ENCODE peak calls at places on chromosomes 3 and 15, in four cellular contexts. X, V, S and Z are unnamed samples.

GRCh38 chr3:134711284-134711683 is 60.5 kb upstream of the KY start:
- DNase-seq in S (no peak), V (no peak), X (no peak), Z (no peak)

GRCh38 chr3:63993653-63994079 is 29.6 kb downstream of the PSMD6 start:
- DNase-seq in X (peak; percentile 47), S (peak; percentile 69), V (peak; percentile 90), Z (peak; percentile 56)

GRCh38 chr3:187401861-187402260 is 33.7 kb downstream of the RTP4 start:
- DNase-seq in V (no peak), S (no peak), X (no peak), Z (no peak)

GRCh38 chr15:25501828-25502446 is 63.1 kb upstream of the UBE3A start:
- DNase-seq in S (peak; percentile 58), X (no peak), V (peak; percentile 68), Z (no peak)

GRCh38 chr15:66935121-66935520 is 130.3 kb upstream of the SMAD3 start:
- DNase-seq in S (no peak), X (no peak), V (peak; percentile 20), Z (no peak)

GRCh38 chr3:110106805-110107204 is 769.5 kb upstream of the DPPA4 start:
- DNase-seq in X (no peak), S (no peak), V (no peak), Z (no peak)

GRCh38 chr3:119669906-119670570 is 7.2 kb downstream of the COX17 start:
- DNase-seq in X (no peak), V (no peak), S (no peak), Z (no peak)

GRCh38 chr3:150129181-150129580 is 158.5 kb upstream of the PFN2 start:
- DNase-seq in S (no peak), X (no peak), V (no peak), Z (no peak)

GRCh38 chr15:76802411-76802810 is 102.7 kb downstream of the SCAPER start:
- DNase-seq in S (no peak), X (no peak), V (no peak), Z (no peak)

GRCh38 chr3:141074529-141074928 is 23.4 kb downstream of the SPSB4 start:
- DNase-seq in X (no peak), S (no peak), V (peak; percentile 89), Z (no peak)

GRCh38 chr3:35404571-35404970 is 234.8 kb upstream of the ARPP21 start:
- DNase-seq in V (no peak), X (no peak), S (no peak), Z (no peak)

GRCh38 chr3:166582231-166582630 is 745.0 kb upstream of the BCHE start:
- DNase-seq in V (no peak), X (no peak), S (no peak), Z (no peak)

GRCh38 chr3:15629860-15630597 is 28.5 kb downstream of the BTD start:
- DNase-seq in S (peak; percentile 87), V (peak; percentile 73), X (no peak), Z (peak; percentile 58)

GRCh38 chr3:190728574-190729246 is 133.8 kb downstream of the GMNC start:
- DNase-seq in S (no peak), V (no peak), X (no peak), Z (no peak)

GRCh38 chr3:27219127-27219860 is 149.9 kb downstream of the NEK10 start:
- DNase-seq in V (no peak), S (no peak), X (no peak), Z (no peak)

GRCh38 chr3:196620228-196620627 is 19.3 kb upstream of the NRROS start:
- DNase-seq in S (no peak), X (no peak), V (no peak), Z (no peak)

DNA sequence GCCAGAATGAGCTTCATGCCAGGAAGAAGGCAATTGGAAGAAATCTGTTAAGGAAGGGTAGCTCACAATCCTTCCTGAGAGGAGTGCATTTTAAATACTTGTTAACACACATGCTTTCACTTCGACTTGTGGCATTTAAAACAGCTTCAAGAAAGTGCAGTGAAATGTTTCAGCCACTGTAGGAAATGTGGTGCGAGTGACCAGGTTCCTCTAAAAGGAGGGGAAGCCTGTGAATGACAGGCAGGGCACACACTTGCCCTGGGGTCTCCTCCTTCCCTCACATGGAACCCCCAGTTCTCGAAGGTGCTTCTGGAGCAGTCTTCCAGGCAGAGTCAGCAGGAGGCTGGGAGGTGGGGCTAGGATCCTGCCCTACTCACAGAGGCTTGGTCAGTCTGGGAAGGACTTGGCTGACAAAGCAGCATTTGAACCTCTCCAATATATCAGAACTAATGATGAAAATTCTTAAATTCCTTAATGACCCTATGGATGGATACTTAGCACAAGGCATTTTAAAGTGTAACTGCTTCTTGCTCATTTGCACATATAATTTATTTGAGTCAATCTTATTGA is 358.6 kb downstream of the CHST2 start:
- DNase-seq in X (no peak), S (no peak), V (peak; percentile 57), Z (no peak)
- TF ChIP-seq CTCF in X (no peak), S (no peak), V (no peak), Z (no peak)

DNA sequence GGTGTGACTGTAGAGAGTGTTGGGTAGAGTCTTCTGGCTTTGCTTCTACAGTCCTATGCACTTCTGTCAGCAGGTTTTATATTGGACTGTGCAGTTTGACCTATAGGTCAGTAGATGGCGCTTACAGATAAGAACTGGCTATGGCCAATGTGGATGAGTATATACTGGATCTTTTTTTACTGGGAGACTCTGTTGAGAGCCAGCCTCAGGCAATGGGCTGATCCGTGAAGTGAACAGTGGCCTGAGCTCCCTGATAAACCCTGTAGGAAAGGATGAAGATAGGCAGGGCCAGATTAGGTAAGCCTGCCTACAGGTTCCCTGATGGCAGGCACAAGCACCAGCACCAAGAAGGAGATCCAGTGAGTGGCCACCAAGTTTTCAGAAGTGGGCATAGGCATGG is 325.9 kb upstream of the SGO1 start:
- DNase-seq in X (peak; percentile 3), V (peak; percentile 73), S (peak; percentile 62), Z (peak; percentile 12)
- TF ChIP-seq CTCF in X (peak; percentile 71), V (peak; percentile 78), S (peak; percentile 92), Z (peak; percentile 39)

DNA sequence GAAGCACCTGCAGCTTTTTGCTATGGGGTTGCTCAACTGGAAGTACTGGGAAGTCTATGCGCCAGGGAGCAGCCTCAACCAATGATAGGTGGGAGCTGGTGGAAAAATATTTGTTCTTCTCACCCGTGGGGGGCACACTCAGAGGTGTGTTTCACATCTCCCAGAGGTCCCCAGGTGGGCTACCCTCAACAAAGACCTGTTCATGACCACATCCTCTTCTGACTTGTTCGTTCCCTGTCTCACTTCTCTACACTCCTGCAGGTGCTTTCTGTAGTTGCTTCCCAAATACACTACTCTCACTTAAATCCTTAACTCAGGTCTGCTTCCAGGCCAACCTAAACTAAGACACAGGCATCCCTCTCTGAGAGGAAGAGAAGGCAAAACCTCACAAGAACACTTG is 3.7 kb downstream of the CAMP start:
- DNase-seq in X (no peak), V (no peak), S (peak; percentile 85), Z (no peak)
- TF ChIP-seq CTCF in X (no peak), V (no peak), S (no peak), Z (no peak)

GRCh38 chr3:51141573-51141972 is 243.5 kb upstream of the MANF start:
- DNase-seq in X (no peak), V (no peak), S (no peak), Z (no peak)
- TF ChIP-seq CTCF in X (peak; percentile 2), V (peak; percentile 63), S (peak; percentile 28), Z (no peak)

GRCh38 chr3:32780735-32781210 is 37.0 kb upstream of the TRIM71 start:
- DNase-seq in S (no peak), X (no peak), V (peak; percentile 99), Z (peak; percentile 68)

GRCh38 chr3:32778389-32778788 is 39.4 kb upstream of the TRIM71 start:
- DNase-seq in S (no peak), V (no peak), X (no peak), Z (no peak)

GRCh38 chr3:32780071-32780734 is 37.6 kb upstream of the TRIM71 start:
- DNase-seq in X (no peak), S (no peak), V (no peak), Z (no peak)

GRCh38 chr3:32782417-32782816 is 35.4 kb upstream of the TRIM71 start:
- DNase-seq in V (peak; percentile 52), S (no peak), X (no peak), Z (no peak)

GRCh38 chr3:32781211-32781968 is 36.4 kb upstream of the TRIM71 start:
- DNase-seq in X (no peak), V (peak; percentile 97), S (peak; percentile 80), Z (peak; percentile 89)
- TF ChIP-seq CTCF in X (peak; percentile 81), V (peak; percentile 91), S (peak; percentile 87), Z (peak; percentile 79)

GRCh38 chr3:159654183-159655134 is 334.2 kb upstream of the IL12A start:
- DNase-seq in V (no peak), S (no peak), X (no peak), Z (no peak)
- TF ChIP-seq CTCF in V (no peak), S (no peak), X (no peak), Z (no peak)

DNA sequence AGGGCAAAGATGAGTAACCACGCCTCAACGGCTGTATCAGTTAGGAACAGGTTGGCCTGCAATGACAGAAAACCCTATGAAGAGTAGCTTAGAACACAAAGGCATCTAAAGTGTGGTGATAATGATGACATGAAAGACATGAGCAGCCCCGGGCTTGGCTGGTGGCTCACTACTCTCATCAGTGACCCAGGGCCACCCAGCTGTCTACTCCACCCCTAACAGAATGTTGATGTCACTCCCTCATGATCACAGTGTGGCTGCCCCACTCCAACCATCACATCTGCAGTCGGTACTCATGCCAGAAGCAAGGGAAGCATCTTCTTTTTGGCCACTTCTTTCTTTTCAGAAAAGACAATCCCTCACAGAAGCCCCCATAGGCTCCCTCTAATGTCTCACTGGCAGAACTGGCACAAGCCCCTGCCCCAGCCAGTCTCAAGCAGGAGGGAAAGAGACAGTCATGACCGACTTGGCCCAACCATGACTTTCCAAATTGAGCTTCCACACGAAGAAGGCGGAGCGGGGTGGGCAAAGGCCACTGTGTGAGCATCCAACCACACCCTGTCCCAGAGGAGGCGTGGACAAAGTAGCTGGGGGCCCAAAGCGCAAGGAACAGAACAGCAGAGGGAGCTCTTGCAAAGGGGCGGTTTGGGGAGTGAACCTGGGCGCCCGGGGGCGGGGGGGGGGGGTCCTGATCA is 72.0 kb upstream of the IQSEC1 start:
- DNase-seq in X (no peak), S (no peak), V (peak; percentile 59), Z (peak; percentile 16)
- TF ChIP-seq CTCF in X (no peak), S (peak; percentile 54), V (peak; percentile 23), Z (no peak)

GRCh38 chr3:59313365-59313764 is 263.5 kb upstream of the CFAP20DC start:
- DNase-seq in S (peak; percentile 19), V (peak; percentile 90), X (no peak), Z (peak; percentile 16)
- TF ChIP-seq CTCF in S (peak; percentile 76), V (peak; percentile 88), X (peak; percentile 54), Z (no peak)

DNA sequence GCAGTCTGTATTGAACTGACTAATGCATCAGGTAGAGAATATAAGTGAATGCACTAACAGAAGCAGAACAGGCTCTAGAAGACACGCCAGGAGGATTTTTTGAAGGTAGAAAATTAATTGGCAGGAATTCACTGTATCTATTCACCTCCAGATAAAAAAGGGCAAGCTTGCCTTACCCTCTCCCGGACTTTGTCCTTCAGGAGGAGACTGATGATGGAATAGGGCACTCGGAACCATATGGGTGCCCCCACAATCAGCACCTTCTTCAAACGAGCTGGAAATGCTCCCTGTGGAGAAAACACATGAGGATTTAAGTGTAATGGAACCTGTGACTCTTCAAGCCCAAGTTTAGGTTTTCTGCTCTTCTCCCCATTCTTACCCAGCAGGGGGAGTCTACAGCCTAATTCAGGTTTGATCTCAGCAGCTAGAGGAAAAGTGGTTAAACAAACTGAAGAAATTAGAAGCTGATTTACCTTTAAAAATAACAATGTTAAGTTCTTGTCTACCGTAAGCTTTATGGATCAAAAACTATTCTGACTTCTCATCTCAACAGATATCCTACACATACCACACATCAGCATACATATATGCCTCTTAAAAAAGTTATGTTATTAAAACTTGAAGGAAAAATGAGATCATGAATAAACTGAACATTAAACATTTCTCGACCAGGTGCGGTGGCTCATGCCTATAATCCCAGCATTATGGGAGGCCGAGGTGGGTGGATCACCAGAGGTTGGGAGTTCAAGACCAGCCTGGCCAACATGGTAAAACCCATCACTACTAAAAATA is 57.4 kb upstream of the SIN3A start:
- DNase-seq in S (peak; percentile 48), V (peak; percentile 56), X (peak; percentile 20), Z (peak; percentile 39)
- TF ChIP-seq CTCF in S (peak; percentile 76), V (peak; percentile 76), X (peak; percentile 79), Z (peak; percentile 49)